ENCODE peak calls at places on chromosomes 1 and 21, in six cellular contexts. One of them, this sample, is unnamed. For H3K27me3, the result is how much of the 10 kb centered on the place peaks cover.

GRCh38 chr21:38861989-38862683 is 56.4 kb downstream of the ETS2 start:
- DNase-seq in brain microvascular endothelial cell: no peak
- DNase-seq in right cardiac atrium: no peak
- DNase-seq in effector memory CD4-positive, alpha-beta T cell: no peak
- DNase-seq in body of pancreas: no peak
- DNase-seq in mesendoderm: no peak
- DNase-seq in this sample: no peak

GRCh38 chr1:154765970-154766369 is 104.1 kb downstream of the KCNN3 start:
- DNase-seq in brain microvascular endothelial cell: peak
- DNase-seq in right cardiac atrium: no peak
- DNase-seq in effector memory CD4-positive, alpha-beta T cell: no peak
- DNase-seq in body of pancreas: no peak
- DNase-seq in mesendoderm: peak
- DNase-seq in this sample: no peak

GRCh38 chr1:6745073-6745472 is 40.2 kb upstream of the CAMTA1 start:
- DNase-seq in brain microvascular endothelial cell: no peak
- DNase-seq in right cardiac atrium: no peak
- DNase-seq in effector memory CD4-positive, alpha-beta T cell: no peak
- DNase-seq in body of pancreas: no peak
- DNase-seq in mesendoderm: no peak
- DNase-seq in this sample: no peak

GRCh38 chr1:244163861-244164562 is 112.9 kb downstream of the ZBTB18 start:
- DNase-seq in brain microvascular endothelial cell: peak
- DNase-seq in right cardiac atrium: peak
- DNase-seq in effector memory CD4-positive, alpha-beta T cell: no peak
- DNase-seq in body of pancreas: peak
- DNase-seq in mesendoderm: peak
- DNase-seq in this sample: no peak

GRCh38 chr21:15190412-15190811 is 125.6 kb upstream of the NRIP1 start:
- DNase-seq in brain microvascular endothelial cell: no peak
- DNase-seq in right cardiac atrium: no peak
- DNase-seq in effector memory CD4-positive, alpha-beta T cell: no peak
- DNase-seq in body of pancreas: no peak
- DNase-seq in mesendoderm: no peak
- DNase-seq in this sample: no peak

GRCh38 chr1:204989266-204990058 is 53.5 kb upstream of the CNTN2 start:
- DNase-seq in brain microvascular endothelial cell: peak
- DNase-seq in right cardiac atrium: peak
- DNase-seq in effector memory CD4-positive, alpha-beta T cell: peak
- DNase-seq in body of pancreas: peak
- DNase-seq in mesendoderm: peak
- DNase-seq in this sample: peak

GRCh38 chr21:43664358-43664757 is 5.0 kb downstream of the RRP1B start:
- DNase-seq in brain microvascular endothelial cell: no peak
- DNase-seq in right cardiac atrium: no peak
- DNase-seq in effector memory CD4-positive, alpha-beta T cell: no peak
- DNase-seq in body of pancreas: no peak
- DNase-seq in mesendoderm: no peak
- DNase-seq in this sample: no peak

GRCh38 chr1:95041491-95042165 is 31.1 kb downstream of the ALG14 start:
- DNase-seq in brain microvascular endothelial cell: peak
- DNase-seq in right cardiac atrium: peak
- DNase-seq in effector memory CD4-positive, alpha-beta T cell: no peak
- DNase-seq in body of pancreas: peak
- DNase-seq in mesendoderm: no peak
- DNase-seq in this sample: peak

GRCh38 chr1:15956150-15956549 is 19.8 kb downstream of the ZBTB17 start:
- DNase-seq in brain microvascular endothelial cell: no peak
- DNase-seq in right cardiac atrium: no peak
- DNase-seq in effector memory CD4-positive, alpha-beta T cell: no peak
- DNase-seq in body of pancreas: no peak
- DNase-seq in mesendoderm: no peak
- DNase-seq in this sample: no peak

GRCh38 chr1:114292194-114292593 is 138.5 kb upstream of the SYT6 start:
- DNase-seq in brain microvascular endothelial cell: no peak
- DNase-seq in right cardiac atrium: no peak
- DNase-seq in effector memory CD4-positive, alpha-beta T cell: no peak
- DNase-seq in body of pancreas: no peak
- DNase-seq in mesendoderm: no peak
- DNase-seq in this sample: no peak

GRCh38 chr1:98398649-98399048 is 262.9 kb upstream of the SNX7 start:
- DNase-seq in brain microvascular endothelial cell: no peak
- DNase-seq in right cardiac atrium: no peak
- DNase-seq in effector memory CD4-positive, alpha-beta T cell: no peak
- DNase-seq in body of pancreas: no peak
- DNase-seq in mesendoderm: no peak
- DNase-seq in this sample: no peak

GRCh38 chr1:236543065-236543669 is 19.4 kb downstream of the LGALS8 start:
- DNase-seq in brain microvascular endothelial cell: no peak
- DNase-seq in right cardiac atrium: no peak
- DNase-seq in effector memory CD4-positive, alpha-beta T cell: no peak
- DNase-seq in body of pancreas: no peak
- DNase-seq in mesendoderm: peak
- DNase-seq in this sample: no peak

GRCh38 chr1:47886141-47886540 is 111.0 kb downstream of the TRABD2B start:
- DNase-seq in brain microvascular endothelial cell: no peak
- DNase-seq in right cardiac atrium: no peak
- DNase-seq in effector memory CD4-positive, alpha-beta T cell: no peak
- DNase-seq in body of pancreas: no peak
- DNase-seq in mesendoderm: no peak
- DNase-seq in this sample: no peak

GRCh38 chr1:8815582-8816285 is 1.7 kb downstream of the RERE start:
- DNase-seq in brain microvascular endothelial cell: peak
- DNase-seq in right cardiac atrium: no peak
- DNase-seq in effector memory CD4-positive, alpha-beta T cell: no peak
- DNase-seq in body of pancreas: no peak
- DNase-seq in mesendoderm: peak
- DNase-seq in this sample: no peak

GRCh38 chr1:196372896-196373536 is 235.2 kb downstream of the KCNT2 start:
- DNase-seq in brain microvascular endothelial cell: no peak
- DNase-seq in right cardiac atrium: no peak
- DNase-seq in effector memory CD4-positive, alpha-beta T cell: no peak
- DNase-seq in body of pancreas: no peak
- DNase-seq in mesendoderm: peak
- DNase-seq in this sample: no peak

DNA sequence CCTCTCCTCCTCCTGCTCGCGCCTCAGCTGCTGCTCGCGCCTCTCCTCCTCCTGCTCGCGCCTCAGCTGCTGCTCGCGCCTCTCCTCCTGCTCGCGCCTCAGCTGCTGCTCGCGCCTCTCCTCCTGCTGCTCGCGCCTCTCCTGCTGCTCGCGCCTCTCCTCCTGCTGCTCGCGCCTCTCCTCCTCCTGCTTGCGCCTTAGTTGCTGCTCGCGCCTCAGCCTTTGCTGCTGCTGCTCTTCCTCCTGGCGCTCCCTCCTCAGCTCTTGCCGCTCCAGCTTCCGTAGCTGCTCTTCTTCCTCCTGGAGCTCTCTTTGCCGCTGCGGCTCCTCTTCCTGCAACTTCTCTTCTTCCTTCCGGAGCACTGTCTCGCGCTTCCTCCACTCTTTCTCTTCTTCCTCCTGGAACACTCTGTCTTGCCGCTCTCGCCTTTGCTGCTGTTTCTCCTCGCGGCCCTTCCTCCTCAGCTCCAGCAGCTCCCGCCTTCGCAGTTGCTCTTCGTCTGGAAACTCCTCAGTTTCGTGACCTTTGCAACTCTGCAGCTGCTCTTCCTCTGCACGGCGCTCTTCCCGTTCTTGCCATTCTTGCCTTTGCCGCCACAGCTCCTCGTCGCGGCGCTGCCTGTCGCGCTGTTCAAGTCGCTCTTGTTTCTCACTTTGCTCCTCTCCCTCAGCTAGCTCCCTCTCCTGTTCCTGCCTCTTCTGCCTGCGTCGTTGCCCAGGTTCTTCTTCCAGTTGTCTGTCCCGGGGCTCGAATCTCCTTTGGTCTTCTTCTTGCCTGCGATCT is 3.0 kb downstream of the TCHH start:
- DNase-seq in brain microvascular endothelial cell: no peak
- DNase-seq in right cardiac atrium: peak
- DNase-seq in effector memory CD4-positive, alpha-beta T cell: no peak
- DNase-seq in body of pancreas: no peak
- DNase-seq in mesendoderm: peak
- DNase-seq in this sample: no peak
- H3K27me3 ChIP-seq in brain microvascular endothelial cell: half or more
- H3K27me3 ChIP-seq in right cardiac atrium: under half
- H3K27me3 ChIP-seq in effector memory CD4-positive, alpha-beta T cell: under half
- H3K27me3 ChIP-seq in body of pancreas: half or more
- H3K27me3 ChIP-seq in mesendoderm: half or more
- H3K27me3 ChIP-seq in this sample: under half

GRCh38 chr1:118979754-118980270 is 8.3 kb downstream of the TBX15 start:
- DNase-seq in brain microvascular endothelial cell: no peak
- DNase-seq in right cardiac atrium: no peak
- DNase-seq in effector memory CD4-positive, alpha-beta T cell: no peak
- DNase-seq in body of pancreas: no peak
- DNase-seq in mesendoderm: peak
- DNase-seq in this sample: no peak

GRCh38 chr1:118982281-118982680 is 5.9 kb downstream of the TBX15 start:
- DNase-seq in brain microvascular endothelial cell: no peak
- DNase-seq in right cardiac atrium: no peak
- DNase-seq in effector memory CD4-positive, alpha-beta T cell: no peak
- DNase-seq in body of pancreas: no peak
- DNase-seq in mesendoderm: no peak
- DNase-seq in this sample: no peak

GRCh38 chr1:118977591-118977990 is 10.6 kb downstream of the TBX15 start:
- DNase-seq in brain microvascular endothelial cell: no peak
- DNase-seq in right cardiac atrium: no peak
- DNase-seq in effector memory CD4-positive, alpha-beta T cell: no peak
- DNase-seq in body of pancreas: no peak
- DNase-seq in mesendoderm: no peak
- DNase-seq in this sample: no peak

GRCh38 chr1:118981436-118981835 is 6.7 kb downstream of the TBX15 start:
- DNase-seq in brain microvascular endothelial cell: no peak
- DNase-seq in right cardiac atrium: no peak
- DNase-seq in effector memory CD4-positive, alpha-beta T cell: no peak
- DNase-seq in body of pancreas: no peak
- DNase-seq in mesendoderm: no peak
- DNase-seq in this sample: no peak

DNA sequence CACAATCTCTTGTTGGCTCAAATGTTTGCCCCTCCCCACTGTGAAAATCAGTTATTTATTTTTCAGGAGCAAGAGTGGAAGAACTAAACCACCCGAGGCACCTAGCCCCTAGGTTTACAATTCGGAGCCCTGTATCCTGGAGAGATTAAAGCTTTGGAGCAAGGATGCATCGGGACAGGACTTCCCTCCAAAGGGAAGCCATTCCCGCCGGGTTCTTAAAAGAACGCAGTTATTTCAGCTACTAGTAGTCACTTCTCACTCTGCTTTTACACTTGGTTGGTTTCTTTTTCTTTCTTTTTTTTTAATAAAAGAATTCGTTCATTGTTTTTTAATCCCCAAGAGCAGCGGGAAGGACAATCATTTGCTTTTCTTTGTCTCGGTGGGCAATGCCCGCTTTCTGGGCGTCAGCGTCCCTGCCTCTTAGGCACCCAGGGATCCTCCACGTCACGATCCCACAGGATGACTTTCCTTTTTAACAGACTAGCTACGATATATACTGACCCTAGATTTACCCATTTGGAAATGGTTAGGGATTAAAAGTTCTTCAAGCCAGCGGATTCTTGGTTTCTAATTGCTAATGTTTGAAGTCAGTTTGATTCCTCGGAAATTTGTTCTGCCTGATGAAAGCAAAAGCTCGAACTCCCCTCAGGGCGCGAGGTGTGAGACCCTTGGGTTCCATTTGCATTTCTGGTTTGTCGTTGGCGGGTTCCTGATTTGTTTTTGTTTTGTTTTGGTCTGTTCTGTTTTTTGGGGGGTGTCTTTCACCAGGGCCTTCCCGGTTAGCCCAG is 9.0 kb downstream of the TBX15 start:
- DNase-seq in brain microvascular endothelial cell: no peak
- DNase-seq in right cardiac atrium: no peak
- DNase-seq in effector memory CD4-positive, alpha-beta T cell: no peak
- DNase-seq in body of pancreas: no peak
- DNase-seq in mesendoderm: peak
- DNase-seq in this sample: no peak
- H3K27me3 ChIP-seq in brain microvascular endothelial cell: under half
- H3K27me3 ChIP-seq in right cardiac atrium: under half
- H3K27me3 ChIP-seq in effector memory CD4-positive, alpha-beta T cell: under half
- H3K27me3 ChIP-seq in body of pancreas: under half
- H3K27me3 ChIP-seq in mesendoderm: half or more
- H3K27me3 ChIP-seq in this sample: under half

DNA sequence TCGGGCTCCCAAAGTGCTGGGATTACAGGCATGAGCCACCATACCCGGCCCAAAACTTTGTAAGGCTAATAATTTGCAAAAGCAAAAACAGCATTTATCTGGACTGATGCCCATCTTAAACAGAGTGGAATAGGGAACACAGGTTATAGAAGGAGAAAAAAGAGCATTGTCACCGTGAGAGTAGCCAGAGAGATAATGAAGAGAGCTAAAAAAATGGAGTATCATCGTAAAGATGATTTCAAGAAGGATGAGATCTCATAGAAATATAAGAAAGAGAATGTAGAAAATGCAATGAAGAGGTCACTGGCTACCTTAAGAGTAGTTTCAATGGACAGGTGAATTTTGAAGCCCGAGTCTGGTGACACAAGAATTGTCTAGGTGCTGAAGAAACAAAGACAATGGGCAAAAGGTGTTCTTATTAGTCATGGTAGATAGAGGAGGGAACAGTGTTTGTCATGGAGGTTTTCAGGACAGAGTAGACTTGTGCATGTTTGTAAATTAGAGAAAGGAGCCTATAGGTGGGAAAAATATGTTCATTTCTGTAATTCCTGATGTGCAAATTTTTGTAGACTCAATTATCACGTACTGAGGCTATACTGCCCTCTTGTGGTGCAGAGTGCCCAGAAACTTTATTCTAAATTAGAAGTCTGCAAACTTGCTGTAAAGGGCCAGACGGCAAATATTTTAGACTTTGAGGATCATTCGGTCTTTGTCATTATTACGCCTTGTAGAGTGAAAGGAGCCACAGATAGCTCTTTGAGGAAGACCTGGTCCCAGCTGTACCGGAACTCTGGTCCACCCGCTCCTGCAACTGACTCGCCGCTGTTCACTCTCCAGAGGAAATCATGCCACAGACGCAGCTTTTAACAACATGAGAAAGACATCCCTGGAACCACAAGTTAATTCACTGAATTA is 8.1 kb upstream of the TMEM183A start:
- DNase-seq in brain microvascular endothelial cell: peak
- DNase-seq in right cardiac atrium: peak
- DNase-seq in effector memory CD4-positive, alpha-beta T cell: peak
- DNase-seq in body of pancreas: peak
- DNase-seq in mesendoderm: peak
- DNase-seq in this sample: no peak
- H3K27me3 ChIP-seq in brain microvascular endothelial cell: under half
- H3K27me3 ChIP-seq in right cardiac atrium: under half
- H3K27me3 ChIP-seq in effector memory CD4-positive, alpha-beta T cell: under half
- H3K27me3 ChIP-seq in body of pancreas: under half
- H3K27me3 ChIP-seq in mesendoderm: under half
- H3K27me3 ChIP-seq in this sample: under half

DNA sequence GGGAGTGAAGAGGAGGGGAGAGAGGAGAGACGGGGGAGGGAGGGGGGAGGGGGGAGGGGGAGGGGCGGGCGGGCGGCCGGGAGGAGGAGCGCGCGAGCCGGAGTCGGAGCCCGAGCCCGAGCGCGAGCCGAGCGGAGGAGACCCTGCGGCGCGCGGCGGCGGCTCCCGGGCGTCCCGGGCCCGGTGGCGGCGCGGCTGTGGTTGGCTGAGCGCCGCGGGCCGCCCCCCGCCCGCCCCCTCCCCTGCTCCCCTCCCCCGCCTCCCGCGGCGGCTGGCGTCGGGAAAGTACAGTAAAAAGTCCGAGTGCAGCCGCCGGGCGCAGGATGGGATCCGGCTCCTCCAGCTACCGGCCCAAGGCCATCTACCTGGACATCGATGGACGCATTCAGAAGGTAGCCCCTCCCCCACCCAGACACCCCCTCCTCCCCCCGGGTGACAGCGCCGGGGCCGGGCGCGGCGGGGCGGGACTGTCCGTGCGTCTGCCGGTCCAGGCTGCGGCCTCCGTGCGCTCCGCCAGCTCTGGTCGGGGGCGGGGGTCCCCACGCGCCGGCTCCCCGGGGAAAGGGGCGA is at the start of gene PDE9A:
- DNase-seq in brain microvascular endothelial cell: no peak
- DNase-seq in right cardiac atrium: peak
- DNase-seq in effector memory CD4-positive, alpha-beta T cell: no peak
- DNase-seq in body of pancreas: peak
- DNase-seq in mesendoderm: peak
- DNase-seq in this sample: peak
- H3K27me3 ChIP-seq in brain microvascular endothelial cell: half or more
- H3K27me3 ChIP-seq in right cardiac atrium: under half
- H3K27me3 ChIP-seq in effector memory CD4-positive, alpha-beta T cell: under half
- H3K27me3 ChIP-seq in body of pancreas: under half
- H3K27me3 ChIP-seq in mesendoderm: under half
- H3K27me3 ChIP-seq in this sample: under half